ENCODE peak calls at places on chromosomes 1 and 21, in seven cellular contexts. One of them, this sample, is unnamed.

GRCh38 chr1:173429517-173430477 is 47.3 kb upstream of the PRDX6 start:
- DNase-seq in heart right ventricle: peak; percentile 91
- DNase-seq in H7: peak; percentile 24
- DNase-seq in fibroblast of lung: peak; percentile 97
- DNase-seq in Karpas-422: peak; percentile 89
- DNase-seq in astrocyte: peak; percentile 93
- DNase-seq in effector memory CD4-positive, alpha-beta T cell: peak; percentile 36
- DNase-seq in this sample: peak; percentile 64

GRCh38 chr1:2413495-2414296 is 1.3 kb upstream of the PEX10 start:
- DNase-seq in H7: peak; percentile 82
- DNase-seq in astrocyte: no peak
- DNase-seq in Karpas-422: peak; percentile 74
- DNase-seq in effector memory CD4-positive, alpha-beta T cell: no peak
- DNase-seq in fibroblast of lung: no peak
- DNase-seq in heart right ventricle: no peak
- DNase-seq in this sample: no peak

GRCh38 chr1:159163609-159164008 is 7.8 kb upstream of the CADM3 start:
- DNase-seq in heart right ventricle: no peak
- DNase-seq in Karpas-422: no peak
- DNase-seq in effector memory CD4-positive, alpha-beta T cell: no peak
- DNase-seq in H7: peak; percentile 24
- DNase-seq in fibroblast of lung: no peak
- DNase-seq in astrocyte: no peak
- DNase-seq in this sample: no peak

GRCh38 chr1:95948023-95948422 is 714.0 kb downstream of the RWDD3 start:
- DNase-seq in Karpas-422: no peak
- DNase-seq in effector memory CD4-positive, alpha-beta T cell: no peak
- DNase-seq in fibroblast of lung: no peak
- DNase-seq in astrocyte: no peak
- DNase-seq in heart right ventricle: no peak
- DNase-seq in H7: no peak
- DNase-seq in this sample: no peak

GRCh38 chr1:16046865-16047264 is 3.3 kb downstream of the CLCNKB start:
- DNase-seq in astrocyte: no peak
- DNase-seq in H7: no peak
- DNase-seq in heart right ventricle: no peak
- DNase-seq in Karpas-422: no peak
- DNase-seq in fibroblast of lung: peak; percentile 15
- DNase-seq in effector memory CD4-positive, alpha-beta T cell: no peak
- DNase-seq in this sample: no peak

GRCh38 chr1:44848456-44849181 is 5.6 kb upstream of the PTCH2 start:
- DNase-seq in fibroblast of lung: no peak
- DNase-seq in Karpas-422: no peak
- DNase-seq in heart right ventricle: no peak
- DNase-seq in H7: no peak
- DNase-seq in effector memory CD4-positive, alpha-beta T cell: no peak
- DNase-seq in astrocyte: no peak
- DNase-seq in this sample: no peak

GRCh38 chr1:208988811-208989222 is 594.7 kb upstream of the CAMK1G start:
- DNase-seq in Karpas-422: no peak
- DNase-seq in H7: no peak
- DNase-seq in effector memory CD4-positive, alpha-beta T cell: no peak
- DNase-seq in fibroblast of lung: peak; percentile 79
- DNase-seq in heart right ventricle: peak; percentile 31
- DNase-seq in astrocyte: peak; percentile 43
- DNase-seq in this sample: peak; percentile 58

GRCh38 chr1:13600762-13601483 is 17.3 kb downstream of the PDPN start:
- DNase-seq in heart right ventricle: peak; percentile 44
- DNase-seq in Karpas-422: no peak
- DNase-seq in effector memory CD4-positive, alpha-beta T cell: no peak
- DNase-seq in fibroblast of lung: no peak
- DNase-seq in astrocyte: no peak
- DNase-seq in H7: no peak
- DNase-seq in this sample: no peak

GRCh38 chr1:99548924-99549605 is 96.8 kb upstream of the PALMD start:
- DNase-seq in effector memory CD4-positive, alpha-beta T cell: no peak
- DNase-seq in heart right ventricle: peak; percentile 82
- DNase-seq in H7: no peak
- DNase-seq in fibroblast of lung: no peak
- DNase-seq in Karpas-422: no peak
- DNase-seq in astrocyte: peak; percentile 63
- DNase-seq in this sample: peak; percentile 25

GRCh38 chr1:152078831-152079549 is 9.9 kb downstream of the TCHHL1 start:
- DNase-seq in H7: no peak
- DNase-seq in effector memory CD4-positive, alpha-beta T cell: no peak
- DNase-seq in Karpas-422: no peak
- DNase-seq in astrocyte: no peak
- DNase-seq in fibroblast of lung: no peak
- DNase-seq in heart right ventricle: no peak
- DNase-seq in this sample: no peak

GRCh38 chr21:32886339-32886738 is 114.8 kb upstream of the PAXBP1 start:
- DNase-seq in heart right ventricle: no peak
- DNase-seq in fibroblast of lung: no peak
- DNase-seq in effector memory CD4-positive, alpha-beta T cell: peak; percentile 20
- DNase-seq in H7: no peak
- DNase-seq in Karpas-422: no peak
- DNase-seq in astrocyte: no peak
- DNase-seq in this sample: no peak

GRCh38 chr1:211711313-211711712 is 35.9 kb upstream of the NEK2 start:
- DNase-seq in effector memory CD4-positive, alpha-beta T cell: no peak
- DNase-seq in H7: no peak
- DNase-seq in fibroblast of lung: no peak
- DNase-seq in heart right ventricle: no peak
- DNase-seq in Karpas-422: no peak
- DNase-seq in astrocyte: no peak
- DNase-seq in this sample: no peak

GRCh38 chr1:12552951-12553921 is 64.8 kb downstream of the DHRS3 start:
- DNase-seq in Karpas-422: no peak
- DNase-seq in astrocyte: no peak
- DNase-seq in H7: peak; percentile 69
- DNase-seq in heart right ventricle: no peak
- DNase-seq in fibroblast of lung: no peak
- DNase-seq in effector memory CD4-positive, alpha-beta T cell: no peak
- DNase-seq in this sample: no peak

GRCh38 chr1:47444578-47445465 is 7.0 kb downstream of the FOXD2 start:
- DNase-seq in Karpas-422: peak; percentile 52
- DNase-seq in H7: peak; percentile 82
- DNase-seq in heart right ventricle: no peak
- DNase-seq in fibroblast of lung: peak; percentile 8
- DNase-seq in effector memory CD4-positive, alpha-beta T cell: no peak
- DNase-seq in astrocyte: no peak
- DNase-seq in this sample: peak; percentile 34

GRCh38 chr1:155226188-155226909 is 17.9 kb downstream of the MTX1 start:
- DNase-seq in fibroblast of lung: peak; percentile 78
- DNase-seq in effector memory CD4-positive, alpha-beta T cell: peak; percentile 68
- DNase-seq in H7: peak; percentile 87
- DNase-seq in astrocyte: peak; percentile 74
- DNase-seq in heart right ventricle: peak; percentile 77
- DNase-seq in Karpas-422: peak; percentile 94
- DNase-seq in this sample: peak; percentile 58

GRCh38 chr1:63575340-63575826 is 17.8 kb upstream of the PGM1 start:
- DNase-seq in heart right ventricle: no peak
- DNase-seq in astrocyte: no peak
- DNase-seq in fibroblast of lung: peak; percentile 59
- DNase-seq in effector memory CD4-positive, alpha-beta T cell: no peak
- DNase-seq in H7: no peak
- DNase-seq in Karpas-422: peak; percentile 77
- DNase-seq in this sample: peak; percentile 32

GRCh38 chr1:171929121-171929520 is 87.8 kb downstream of the DNM3 start:
- DNase-seq in heart right ventricle: no peak
- DNase-seq in fibroblast of lung: no peak
- DNase-seq in astrocyte: no peak
- DNase-seq in H7: no peak
- DNase-seq in Karpas-422: no peak
- DNase-seq in effector memory CD4-positive, alpha-beta T cell: no peak
- DNase-seq in this sample: no peak

GRCh38 chr1:220810963-220811362 is 24.2 kb downstream of the MTARC1 start:
- DNase-seq in fibroblast of lung: no peak
- DNase-seq in heart right ventricle: no peak
- DNase-seq in H7: no peak
- DNase-seq in Karpas-422: no peak
- DNase-seq in effector memory CD4-positive, alpha-beta T cell: no peak
- DNase-seq in astrocyte: no peak
- DNase-seq in this sample: no peak

DNA sequence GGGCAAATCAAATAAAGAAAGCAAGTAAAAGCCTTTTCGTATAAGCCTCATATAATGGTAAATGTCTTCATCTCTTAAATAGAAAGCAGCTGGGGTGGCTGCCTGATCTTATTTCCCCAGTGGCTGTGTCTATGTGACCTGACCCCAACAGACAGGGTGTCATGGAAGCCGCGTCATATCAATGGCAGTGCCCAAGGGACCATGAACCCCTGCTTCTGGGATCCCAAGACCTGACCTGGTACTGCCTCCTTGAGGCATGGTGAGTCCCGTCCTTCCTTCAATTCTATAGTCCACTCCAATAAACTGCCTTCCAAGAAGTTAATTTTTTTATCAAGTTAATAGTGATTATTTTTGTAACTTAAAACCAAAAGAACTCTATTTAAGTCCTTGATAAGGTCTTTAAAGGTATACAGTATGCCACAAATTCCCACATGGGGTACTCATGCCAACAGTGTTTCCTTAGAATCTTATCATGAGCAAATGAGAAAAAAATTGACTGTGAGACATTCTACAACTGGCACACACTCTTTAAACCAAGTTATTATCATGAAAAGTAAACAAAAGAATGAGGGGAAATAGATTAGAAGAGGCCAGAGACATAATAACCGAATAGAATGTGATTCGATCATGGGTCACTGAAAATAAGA is 104.6 kb downstream of the ADSS2 start:
- DNase-seq in heart right ventricle: no peak
- DNase-seq in effector memory CD4-positive, alpha-beta T cell: no peak
- DNase-seq in H7: no peak
- DNase-seq in Karpas-422: no peak
- DNase-seq in fibroblast of lung: no peak
- DNase-seq in astrocyte: peak; percentile 34
- DNase-seq in this sample: no peak
- H3K4me3 ChIP-seq in heart right ventricle: no peak overlapping the region
- H3K4me3 ChIP-seq in effector memory CD4-positive, alpha-beta T cell: no peak overlapping the region
- H3K4me3 ChIP-seq in H7: no peak overlapping the region
- H3K4me3 ChIP-seq in Karpas-422: no peak overlapping the region
- H3K4me3 ChIP-seq in fibroblast of lung: no peak overlapping the region
- H3K4me3 ChIP-seq in astrocyte: no peak overlapping the region
- H3K4me3 ChIP-seq in this sample: no peak overlapping the region

DNA sequence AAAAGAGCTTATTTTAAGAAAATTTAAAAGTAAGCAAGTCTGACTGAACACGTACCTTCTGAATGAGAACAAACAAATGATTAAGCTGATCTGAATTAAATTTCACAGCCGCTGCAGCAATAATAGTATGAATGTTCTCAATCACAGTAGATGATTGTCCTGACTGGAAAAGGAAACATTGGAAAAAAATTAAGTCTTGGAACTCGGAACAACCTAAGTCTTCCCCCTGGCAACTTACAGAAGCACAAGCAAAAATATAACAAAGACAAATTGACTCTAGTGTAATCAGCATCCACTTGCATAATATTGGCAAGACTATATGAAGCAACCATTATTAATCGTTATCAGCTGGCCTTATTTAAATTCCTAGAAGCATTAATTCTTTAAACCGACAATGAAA is 60.5 kb downstream of the USP24 start:
- DNase-seq in astrocyte: no peak
- DNase-seq in fibroblast of lung: no peak
- DNase-seq in heart right ventricle: no peak
- DNase-seq in Karpas-422: no peak
- DNase-seq in H7: no peak
- DNase-seq in effector memory CD4-positive, alpha-beta T cell: no peak
- DNase-seq in this sample: no peak
- H3K36me3 ChIP-seq in astrocyte: peaks cover 22% of the 10 kb centered on the region
- H3K36me3 ChIP-seq in fibroblast of lung: peaks cover 13% of the 10 kb centered on the region
- H3K36me3 ChIP-seq in heart right ventricle: no peaks in the 10 kb centered on the region
- H3K36me3 ChIP-seq in Karpas-422: peaks cover 61% of the 10 kb centered on the region
- H3K36me3 ChIP-seq in H7: peaks cover 6% of the 10 kb centered on the region
- H3K36me3 ChIP-seq in effector memory CD4-positive, alpha-beta T cell: peaks cover 29% of the 10 kb centered on the region
- H3K36me3 ChIP-seq in this sample: peaks cover 38% of the 10 kb centered on the region

GRCh38 chr1:29258189-29258973 is 22.1 kb downstream of the PTPRU start:
- DNase-seq in astrocyte: no peak
- DNase-seq in fibroblast of lung: no peak
- DNase-seq in heart right ventricle: no peak
- DNase-seq in effector memory CD4-positive, alpha-beta T cell: no peak
- DNase-seq in H7: no peak
- DNase-seq in Karpas-422: peak; percentile 25
- DNase-seq in this sample: peak; percentile 46

GRCh38 chr1:29259802-29260441 is 23.6 kb downstream of the PTPRU start:
- DNase-seq in Karpas-422: peak; percentile 31
- DNase-seq in H7: peak; percentile 99
- DNase-seq in heart right ventricle: peak; percentile 30
- DNase-seq in effector memory CD4-positive, alpha-beta T cell: peak; percentile 9
- DNase-seq in astrocyte: no peak
- DNase-seq in fibroblast of lung: peak; percentile 39
- DNase-seq in this sample: no peak

GRCh38 chr1:29256979-29257804 is 20.9 kb downstream of the PTPRU start:
- DNase-seq in effector memory CD4-positive, alpha-beta T cell: no peak
- DNase-seq in heart right ventricle: no peak
- DNase-seq in H7: peak; percentile 61
- DNase-seq in Karpas-422: peak; percentile 36
- DNase-seq in fibroblast of lung: peak; percentile 48
- DNase-seq in astrocyte: peak; percentile 46
- DNase-seq in this sample: peak; percentile 14

GRCh38 chr1:29258974-29259801 is 22.9 kb downstream of the PTPRU start:
- DNase-seq in H7: peak; percentile 86
- DNase-seq in effector memory CD4-positive, alpha-beta T cell: no peak
- DNase-seq in astrocyte: no peak
- DNase-seq in heart right ventricle: no peak
- DNase-seq in fibroblast of lung: no peak
- DNase-seq in Karpas-422: peak; percentile 16
- DNase-seq in this sample: no peak

GRCh38 chr1:29260531-29260930 is 24.2 kb downstream of the PTPRU start:
- DNase-seq in astrocyte: no peak
- DNase-seq in H7: peak; percentile 80
- DNase-seq in Karpas-422: no peak
- DNase-seq in heart right ventricle: no peak
- DNase-seq in effector memory CD4-positive, alpha-beta T cell: no peak
- DNase-seq in fibroblast of lung: no peak
- DNase-seq in this sample: no peak
- H3K4me3 ChIP-seq in astrocyte: peak overlapping the region; percentile 34
- H3K4me3 ChIP-seq in H7: peak overlapping the region; percentile 71
- H3K4me3 ChIP-seq in Karpas-422: no peak overlapping the region
- H3K4me3 ChIP-seq in heart right ventricle: peak overlapping the region; percentile 59
- H3K4me3 ChIP-seq in effector memory CD4-positive, alpha-beta T cell: peak overlapping the region; percentile 39
- H3K4me3 ChIP-seq in fibroblast of lung: peak overlapping the region; percentile 58
- H3K4me3 ChIP-seq in this sample: no peak overlapping the region

GRCh38 chr21:43693981-43694380 is 24.9 kb upstream of the PDXK start:
- DNase-seq in astrocyte: no peak
- DNase-seq in Karpas-422: no peak
- DNase-seq in effector memory CD4-positive, alpha-beta T cell: no peak
- DNase-seq in fibroblast of lung: no peak
- DNase-seq in H7: no peak
- DNase-seq in heart right ventricle: no peak
- DNase-seq in this sample: no peak
- H3K36me3 ChIP-seq in astrocyte: peaks cover 12% of the 10 kb centered on the region
- H3K36me3 ChIP-seq in Karpas-422: peaks cover 30% of the 10 kb centered on the region
- H3K36me3 ChIP-seq in effector memory CD4-positive, alpha-beta T cell: peaks cover 66% of the 10 kb centered on the region
- H3K36me3 ChIP-seq in fibroblast of lung: peaks cover 16% of the 10 kb centered on the region
- H3K36me3 ChIP-seq in H7: peaks cover 40% of the 10 kb centered on the region
- H3K36me3 ChIP-seq in heart right ventricle: no peaks in the 10 kb centered on the region
- H3K36me3 ChIP-seq in this sample: peaks cover 23% of the 10 kb centered on the region

GRCh38 chr1:224500802-224501201 is 66.2 kb upstream of the WDR26 start:
- DNase-seq in H7: no peak
- DNase-seq in astrocyte: no peak
- DNase-seq in heart right ventricle: no peak
- DNase-seq in effector memory CD4-positive, alpha-beta T cell: no peak
- DNase-seq in Karpas-422: no peak
- DNase-seq in fibroblast of lung: no peak
- DNase-seq in this sample: no peak
- H3K4me3 ChIP-seq in H7: no peak overlapping the region
- H3K4me3 ChIP-seq in astrocyte: no peak overlapping the region
- H3K4me3 ChIP-seq in heart right ventricle: no peak overlapping the region
- H3K4me3 ChIP-seq in effector memory CD4-positive, alpha-beta T cell: no peak overlapping the region
- H3K4me3 ChIP-seq in Karpas-422: no peak overlapping the region
- H3K4me3 ChIP-seq in fibroblast of lung: no peak overlapping the region
- H3K4me3 ChIP-seq in this sample: no peak overlapping the region

This sample was measured in mammary epithelial cell.